ENCODE peak calls at places on chromosomes 12 and 14, in nine cellular contexts. N is left ventricle myocardium superior; X is amniotic stem cell; A is CD4-positive, alpha-beta memory T cell; D is foreskin melanocyte; M is mesothelial cell of epicardium; U is astrocyte of the spinal cord; B is heart right ventricle; W is stimulated activated CD4-positive, alpha-beta T cell treated with anti-CD3 and anti-CD28 coated beads, TNF-alpha, amount 100 ng/mL, for 4 hours. O is an unnamed sample.

GRCh38 chr14:76918176-76918750 is 92.1 kb downstream of the LRRC74A start:
- DNase-seq in X (peak), B (peak), A (no peak), W (no peak), U (peak), M (peak), D (no peak), N (peak), O (no peak)

GRCh38 chr14:51552768-51553426 is 98.8 kb upstream of the FRMD6 start:
- DNase-seq in M (no peak), D (no peak), N (no peak), A (no peak), B (no peak), W (no peak), U (no peak), X (no peak), O (no peak)

GRCh38 chr14:49306152-49306751 is 279.9 kb downstream of the RPS29 start:
- DNase-seq in B (no peak), A (no peak), N (no peak), M (no peak), X (no peak), W (no peak), U (peak), D (no peak), O (no peak)

GRCh38 chr14:63203618-63204406 is 431 bp upstream of the RHOJ start:
- DNase-seq in N (peak), U (peak), D (peak), W (no peak), B (peak), M (peak), X (peak), A (no peak), O (peak)

GRCh38 chr12:48682927-48683326 is 889 bp upstream of the KANSL2 start:
- DNase-seq in D (no peak), B (no peak), M (no peak), X (no peak), W (no peak), N (no peak), A (no peak), U (no peak), O (no peak)

GRCh38 chr12:58171914-58172313 is 230.5 kb downstream of the ATP23 start:
- DNase-seq in U (peak), N (no peak), B (no peak), A (no peak), D (peak), X (no peak), W (no peak), M (no peak), O (no peak)

GRCh38 chr14:69612014-69612758 is 790 bp downstream of the SUSD6 start:
- DNase-seq in B (peak), W (no peak), N (peak), U (peak), A (no peak), X (no peak), D (no peak), M (peak), O (no peak)

GRCh38 chr14:68285421-68286179 is 466.0 kb downstream of the RAD51B start:
- DNase-seq in D (no peak), W (peak), M (no peak), X (no peak), A (peak), U (no peak), N (no peak), B (no peak), O (no peak)

GRCh38 chr12:15268927-15269552 is 47.8 kb upstream of the RERG start:
- DNase-seq in W (no peak), X (peak), B (no peak), D (peak), A (peak), M (no peak), U (peak), N (no peak), O (peak)

GRCh38 chr12:107992870-107993451 is 136.1 kb upstream of the WSCD2 start:
- DNase-seq in D (peak), W (no peak), M (no peak), B (no peak), U (peak), A (no peak), N (no peak), X (no peak), O (peak)

GRCh38 chr12:7869137-7869536 is 3.6 kb downstream of the SLC2A14 start:
- DNase-seq in X (no peak), A (no peak), W (no peak), N (no peak), U (no peak), B (no peak), M (no peak), D (no peak), O (no peak)